ENCODE peak calls at places on chromosomes 16 and 17, in ten cellular contexts. One of them, this sample, is unnamed.

GRCh38 chr17:54194268-54194667 is 371.5 kb downstream of the KIF2B start:
- DNase-seq in GM23338: no peak
- DNase-seq in H1: no peak
- DNase-seq in transverse colon: no peak
- DNase-seq in SK-N-SH: no peak
- DNase-seq in prostate gland: no peak
- DNase-seq in suprapubic skin: no peak
- DNase-seq in esophagus muscularis mucosa: no peak
- DNase-seq in stomach: no peak
- DNase-seq in GM12878: no peak
- DNase-seq in this sample: no peak

GRCh38 chr17:64628641-64629040 is 33.5 kb downstream of the SMURF2 start:
- DNase-seq in GM23338: no peak
- DNase-seq in stomach: no peak
- DNase-seq in transverse colon: no peak
- DNase-seq in prostate gland: no peak
- DNase-seq in suprapubic skin: no peak
- DNase-seq in H1: no peak
- DNase-seq in esophagus muscularis mucosa: no peak
- DNase-seq in SK-N-SH: no peak
- DNase-seq in GM12878: no peak
- DNase-seq in this sample: no peak

GRCh38 chr16:69626256-69626655 is 60.5 kb downstream of the NFAT5 start:
- DNase-seq in H1: no peak
- DNase-seq in prostate gland: no peak
- DNase-seq in transverse colon: no peak
- DNase-seq in SK-N-SH: no peak
- DNase-seq in GM12878: no peak
- DNase-seq in esophagus muscularis mucosa: no peak
- DNase-seq in stomach: no peak
- DNase-seq in suprapubic skin: no peak
- DNase-seq in GM23338: no peak
- DNase-seq in this sample: no peak

GRCh38 chr17:50421308-50422031 is 4.5 kb upstream of the ACSF2 start:
- DNase-seq in suprapubic skin: no peak
- DNase-seq in H1: no peak
- DNase-seq in esophagus muscularis mucosa: no peak
- DNase-seq in prostate gland: no peak
- DNase-seq in SK-N-SH: no peak
- DNase-seq in GM23338: no peak
- DNase-seq in stomach: no peak
- DNase-seq in transverse colon: no peak
- DNase-seq in GM12878: no peak
- DNase-seq in this sample: no peak

GRCh38 chr17:65198653-65199382 is 61.6 kb downstream of the RGS9 start:
- DNase-seq in prostate gland: peak
- DNase-seq in suprapubic skin: no peak
- DNase-seq in H1: no peak
- DNase-seq in GM23338: peak
- DNase-seq in transverse colon: no peak
- DNase-seq in esophagus muscularis mucosa: no peak
- DNase-seq in GM12878: peak
- DNase-seq in stomach: no peak
- DNase-seq in SK-N-SH: peak
- DNase-seq in this sample: no peak

GRCh38 chr16:81553080-81553813 is 108.6 kb downstream of the CMIP start:
- DNase-seq in prostate gland: no peak
- DNase-seq in GM12878: no peak
- DNase-seq in transverse colon: no peak
- DNase-seq in suprapubic skin: no peak
- DNase-seq in stomach: peak
- DNase-seq in esophagus muscularis mucosa: no peak
- DNase-seq in SK-N-SH: peak
- DNase-seq in GM23338: no peak
- DNase-seq in H1: no peak
- DNase-seq in this sample: no peak

GRCh38 chr16:143047-143446 is 4.6 kb upstream of the NPRL3 start:
- DNase-seq in GM23338: no peak
- DNase-seq in SK-N-SH: no peak
- DNase-seq in stomach: no peak
- DNase-seq in H1: no peak
- DNase-seq in GM12878: no peak
- DNase-seq in suprapubic skin: no peak
- DNase-seq in transverse colon: no peak
- DNase-seq in esophagus muscularis mucosa: no peak
- DNase-seq in prostate gland: no peak
- DNase-seq in this sample: no peak

GRCh38 chr16:57634171-57634570 is 5.7 kb downstream of the ADGRG1 start:
- DNase-seq in stomach: no peak
- DNase-seq in transverse colon: no peak
- DNase-seq in H1: no peak
- DNase-seq in suprapubic skin: no peak
- DNase-seq in GM23338: no peak
- DNase-seq in GM12878: no peak
- DNase-seq in esophagus muscularis mucosa: no peak
- DNase-seq in prostate gland: no peak
- DNase-seq in SK-N-SH: no peak
- DNase-seq in this sample: no peak

GRCh38 chr17:12958786-12959185 is 59.0 kb downstream of the ELAC2 start:
- DNase-seq in H1: no peak
- DNase-seq in esophagus muscularis mucosa: no peak
- DNase-seq in prostate gland: no peak
- DNase-seq in stomach: no peak
- DNase-seq in transverse colon: no peak
- DNase-seq in GM12878: no peak
- DNase-seq in SK-N-SH: no peak
- DNase-seq in GM23338: no peak
- DNase-seq in suprapubic skin: no peak
- DNase-seq in this sample: peak

GRCh38 chr17:81338301-81339179 is 43.4 kb upstream of the SLC38A10 start:
- DNase-seq in GM23338: no peak
- DNase-seq in H1: no peak
- DNase-seq in stomach: no peak
- DNase-seq in esophagus muscularis mucosa: no peak
- DNase-seq in prostate gland: no peak
- DNase-seq in GM12878: no peak
- DNase-seq in SK-N-SH: peak
- DNase-seq in transverse colon: peak
- DNase-seq in suprapubic skin: no peak
- DNase-seq in this sample: no peak

GRCh38 chr16:4354512-4355409 is 3.6 kb upstream of the PAM16 start:
- DNase-seq in GM23338: no peak
- DNase-seq in stomach: no peak
- DNase-seq in suprapubic skin: peak
- DNase-seq in H1: no peak
- DNase-seq in GM12878: no peak
- DNase-seq in transverse colon: no peak
- DNase-seq in esophagus muscularis mucosa: no peak
- DNase-seq in prostate gland: no peak
- DNase-seq in SK-N-SH: no peak
- DNase-seq in this sample: no peak

GRCh38 chr17:79837888-79838540 is 1.2 kb downstream of the CBX4 start:
- DNase-seq in GM23338: no peak
- DNase-seq in GM12878: no peak
- DNase-seq in suprapubic skin: no peak
- DNase-seq in prostate gland: no peak
- DNase-seq in H1: no peak
- DNase-seq in SK-N-SH: peak
- DNase-seq in transverse colon: peak
- DNase-seq in stomach: no peak
- DNase-seq in esophagus muscularis mucosa: no peak
- DNase-seq in this sample: no peak

GRCh38 chr16:73016488-73016830 is 31.5 kb downstream of the ZFHX3 start:
- DNase-seq in prostate gland: no peak
- DNase-seq in transverse colon: no peak
- DNase-seq in GM23338: no peak
- DNase-seq in SK-N-SH: no peak
- DNase-seq in esophagus muscularis mucosa: no peak
- DNase-seq in suprapubic skin: no peak
- DNase-seq in GM12878: no peak
- DNase-seq in H1: no peak
- DNase-seq in stomach: no peak
- DNase-seq in this sample: no peak

GRCh38 chr16:69471121-69471520 is 46.7 kb downstream of the CYB5B start:
- DNase-seq in GM23338: no peak
- DNase-seq in prostate gland: no peak
- DNase-seq in suprapubic skin: no peak
- DNase-seq in H1: no peak
- DNase-seq in GM12878: no peak
- DNase-seq in SK-N-SH: no peak
- DNase-seq in stomach: no peak
- DNase-seq in transverse colon: no peak
- DNase-seq in esophagus muscularis mucosa: no peak
- DNase-seq in this sample: no peak

GRCh38 chr17:55038291-55038690 is 69.7 kb downstream of the STXBP4 start:
- DNase-seq in suprapubic skin: no peak
- DNase-seq in H1: no peak
- DNase-seq in transverse colon: no peak
- DNase-seq in prostate gland: no peak
- DNase-seq in stomach: no peak
- DNase-seq in SK-N-SH: no peak
- DNase-seq in GM12878: no peak
- DNase-seq in esophagus muscularis mucosa: no peak
- DNase-seq in GM23338: no peak
- DNase-seq in this sample: no peak

DNA sequence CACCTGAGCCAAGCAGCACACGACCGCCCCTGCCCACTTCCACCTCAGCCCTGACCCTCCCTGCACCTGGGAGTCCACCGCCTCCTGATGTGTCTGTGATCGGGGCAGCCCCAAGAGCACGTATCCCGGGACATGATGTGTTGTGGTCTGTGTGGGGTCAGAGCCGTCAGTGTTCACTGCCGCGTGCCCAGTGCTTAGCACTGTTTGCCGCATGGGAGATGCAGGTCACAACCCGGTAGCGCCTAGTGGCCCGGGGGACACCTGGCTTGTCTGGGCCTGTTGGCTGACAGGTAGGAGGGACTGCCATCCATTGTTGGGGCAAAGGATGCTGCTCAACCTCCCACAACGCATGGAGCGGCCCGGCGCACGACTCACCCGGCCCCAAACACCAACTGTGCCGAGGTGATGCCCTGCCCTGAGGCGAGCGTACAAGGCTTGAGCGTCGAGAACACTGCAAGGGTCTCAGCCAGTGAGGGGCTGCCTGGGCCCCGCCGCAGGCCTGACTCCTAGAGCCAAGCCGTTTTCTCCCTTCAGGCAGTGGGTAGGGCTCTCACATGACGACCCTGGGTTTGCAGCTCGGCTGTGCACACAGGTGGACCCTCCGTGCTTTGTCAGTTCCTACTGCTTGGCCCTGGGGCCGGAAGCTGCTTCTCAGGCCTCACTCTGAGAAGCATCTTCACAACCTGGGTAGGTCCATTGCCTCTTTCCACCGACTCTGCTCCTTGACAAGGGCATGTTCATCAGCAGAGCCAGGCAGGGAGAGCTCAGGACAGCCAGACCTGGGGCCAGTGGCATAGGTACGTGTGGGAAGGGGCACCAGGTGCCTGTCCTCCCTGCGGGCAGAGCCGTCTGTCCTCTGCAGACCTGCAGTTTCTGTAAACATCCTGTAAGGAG is 5.9 kb upstream of the C16orf95 start:
- DNase-seq in suprapubic skin: peak
- DNase-seq in GM23338: no peak
- DNase-seq in prostate gland: no peak
- DNase-seq in GM12878: no peak
- DNase-seq in esophagus muscularis mucosa: no peak
- DNase-seq in transverse colon: no peak
- DNase-seq in SK-N-SH: no peak
- DNase-seq in stomach: no peak
- DNase-seq in H1: no peak
- DNase-seq in this sample: peak
- TF ChIP-seq POLR2AphosphoS5 in suprapubic skin: no peak
- TF ChIP-seq POLR2AphosphoS5 in GM23338: no peak
- TF ChIP-seq POLR2AphosphoS5 in prostate gland: no peak
- TF ChIP-seq POLR2AphosphoS5 in GM12878: no peak
- TF ChIP-seq POLR2AphosphoS5 in esophagus muscularis mucosa: no peak
- TF ChIP-seq POLR2AphosphoS5 in transverse colon: no peak
- TF ChIP-seq POLR2AphosphoS5 in SK-N-SH: no peak
- TF ChIP-seq POLR2AphosphoS5 in stomach: no peak
- TF ChIP-seq POLR2AphosphoS5 in H1: no peak
- TF ChIP-seq POLR2AphosphoS5 in this sample: no peak

GRCh38 chr16:75248536-75249380 is 2.7 kb downstream of the BCAR1 start:
- DNase-seq in H1: no peak
- DNase-seq in prostate gland: no peak
- DNase-seq in esophagus muscularis mucosa: no peak
- DNase-seq in SK-N-SH: no peak
- DNase-seq in GM12878: no peak
- DNase-seq in transverse colon: no peak
- DNase-seq in stomach: no peak
- DNase-seq in suprapubic skin: no peak
- DNase-seq in GM23338: no peak
- DNase-seq in this sample: no peak
- H3K27ac ChIP-seq in H1: peak
- H3K27ac ChIP-seq in prostate gland: no peak
- H3K27ac ChIP-seq in esophagus muscularis mucosa: peak
- H3K27ac ChIP-seq in SK-N-SH: peak
- H3K27ac ChIP-seq in GM12878: no peak
- H3K27ac ChIP-seq in transverse colon: peak
- H3K27ac ChIP-seq in stomach: peak
- H3K27ac ChIP-seq in suprapubic skin: peak
- H3K27ac ChIP-seq in GM23338: peak
- H3K27ac ChIP-seq in this sample: peak

GRCh38 chr17:74199306-74200092 is 4.0 kb upstream of the RPL38 start:
- DNase-seq in GM12878: no peak
- DNase-seq in esophagus muscularis mucosa: peak
- DNase-seq in stomach: peak
- DNase-seq in transverse colon: peak
- DNase-seq in suprapubic skin: no peak
- DNase-seq in prostate gland: no peak
- DNase-seq in SK-N-SH: peak
- DNase-seq in H1: no peak
- DNase-seq in GM23338: peak
- DNase-seq in this sample: peak
- H3K4me3 ChIP-seq in GM12878: no peak
- H3K4me3 ChIP-seq in esophagus muscularis mucosa: peak
- H3K4me3 ChIP-seq in stomach: no peak
- H3K4me3 ChIP-seq in transverse colon: no peak
- H3K4me3 ChIP-seq in suprapubic skin: no peak
- H3K4me3 ChIP-seq in prostate gland: no peak
- H3K4me3 ChIP-seq in SK-N-SH: no peak
- H3K4me3 ChIP-seq in H1: peak
- H3K4me3 ChIP-seq in GM23338: peak
- H3K4me3 ChIP-seq in this sample: peak

GRCh38 chr17:4499431-4500187 is 928 bp downstream of the SPNS2 start:
- DNase-seq in esophagus muscularis mucosa: no peak
- DNase-seq in transverse colon: no peak
- DNase-seq in H1: no peak
- DNase-seq in stomach: no peak
- DNase-seq in GM12878: no peak
- DNase-seq in prostate gland: no peak
- DNase-seq in GM23338: peak
- DNase-seq in SK-N-SH: peak
- DNase-seq in suprapubic skin: no peak
- DNase-seq in this sample: peak
- TF ChIP-seq POLR2AphosphoS5 in esophagus muscularis mucosa: peak
- TF ChIP-seq POLR2AphosphoS5 in transverse colon: no peak
- TF ChIP-seq POLR2AphosphoS5 in H1: no peak
- TF ChIP-seq POLR2AphosphoS5 in stomach: peak
- TF ChIP-seq POLR2AphosphoS5 in GM12878: no peak
- TF ChIP-seq POLR2AphosphoS5 in prostate gland: no peak
- TF ChIP-seq POLR2AphosphoS5 in GM23338: no peak
- TF ChIP-seq POLR2AphosphoS5 in SK-N-SH: no peak
- TF ChIP-seq POLR2AphosphoS5 in suprapubic skin: no peak
- TF ChIP-seq POLR2AphosphoS5 in this sample: no peak